ENCODE peak calls at places on chromosome 7, in seven cellular contexts. U is esophagus squamous epithelium, N is tibial nerve, Y is mucosa of descending colon, X is fibroblast of lung, T is neuronal stem cell, Z is K562. W is an unnamed sample. For H3K36me3, the result is how much of the 10 kb centered on the place peaks cover.

GRCh38 chr7:107394301-107394700 is 75.6 kb upstream of the GPR22 start:
- DNase-seq in U (no peak), N (no peak), Y (no peak), X (peak), T (no peak), Z (no peak), W (no peak)

GRCh38 chr7:68888971-68889385 is 709.3 kb upstream of the AUTS2 start:
- DNase-seq in U (no peak), N (no peak), Y (no peak), X (no peak), T (no peak), Z (no peak), W (no peak)

GRCh38 chr7:90594791-90595317 is 1.3 kb upstream of the CDK14 start:
- DNase-seq in U (no peak), N (peak), Y (no peak), X (peak), T (peak), Z (no peak), W (peak)

GRCh38 chr7:13291010-13291409 is 603.6 kb downstream of the ARL4A start:
- DNase-seq in U (no peak), N (no peak), Y (no peak), X (peak), T (no peak), Z (no peak), W (no peak)

GRCh38 chr7:93723424-93724124 is 149.1 kb upstream of the CALCR start:
- DNase-seq in U (no peak), N (no peak), Y (no peak), X (no peak), T (no peak), Z (no peak), W (no peak)

GRCh38 chr7:112449353-112449752 is 907 bp upstream of the IFRD1 start:
- DNase-seq in U (no peak), N (no peak), Y (no peak), X (peak), T (no peak), Z (peak), W (no peak)

GRCh38 chr7:50409856-50410468 is 40.2 kb downstream of the FIGNL1 start:
- DNase-seq in U (no peak), N (no peak), Y (peak), X (no peak), T (no peak), Z (no peak), W (no peak)

GRCh38 chr7:104552102-104552501 is 223.7 kb downstream of the LHFPL3 start:
- DNase-seq in U (no peak), N (peak), Y (no peak), X (peak), T (peak), Z (peak), W (no peak)

GRCh38 chr7:106277976-106278375 is 6.8 kb downstream of the NAMPT start:
- DNase-seq in U (no peak), N (no peak), Y (no peak), X (peak), T (no peak), Z (no peak), W (no peak)

GRCh38 chr7:21318190-21318915 is 109.5 kb upstream of the SP4 start:
- DNase-seq in U (no peak), N (no peak), Y (no peak), X (no peak), T (no peak), Z (no peak), W (peak)

GRCh38 chr7:1028775-1029636 is 15.3 kb upstream of the GPR146 start:
- DNase-seq in U (peak), N (peak), Y (peak), X (peak), T (peak), Z (peak), W (peak)

GRCh38 chr7:76507723-76508406 is 2.5 kb upstream of the UPK3B start:
- DNase-seq in U (no peak), N (no peak), Y (peak), X (no peak), T (no peak), Z (peak), W (no peak)

GRCh38 chr7:41051525-41051924 is 651.4 kb downstream of the INHBA start:
- DNase-seq in U (no peak), N (no peak), Y (no peak), X (peak), T (peak), Z (no peak), W (no peak)

GRCh38 chr7:36967387-36967786 is 243.1 kb upstream of the AOAH start:
- DNase-seq in U (no peak), N (no peak), Y (no peak), X (peak), T (peak), Z (peak), W (peak)

GRCh38 chr7:33392143-33392542 is 262.8 kb downstream of the BBS9 start:
- DNase-seq in U (no peak), N (no peak), Y (no peak), X (no peak), T (no peak), Z (no peak), W (no peak)

GRCh38 chr7:156155988-156156733 is 343.9 kb upstream of the SHH start:
- DNase-seq in U (no peak), N (no peak), Y (no peak), X (no peak), T (no peak), Z (no peak), W (no peak)

GRCh38 chr7:76998263-76998666 is 33.9 kb downstream of the SPDYE17 start:
- DNase-seq in U (no peak), N (no peak), Y (no peak), X (no peak), T (no peak), Z (peak), W (no peak)

GRCh38 chr7:100679129-100679926 is 5.8 kb downstream of the GNB2 start:
- DNase-seq in U (no peak), N (no peak), Y (no peak), X (no peak), T (no peak), Z (no peak), W (no peak)

GRCh38 chr7:100681491-100682227 is 8.1 kb downstream of the GNB2 start:
- DNase-seq in U (no peak), N (no peak), Y (no peak), X (no peak), T (no peak), Z (no peak), W (no peak)

GRCh38 chr7:100680589-100681271 is 7.2 kb downstream of the GNB2 start:
- DNase-seq in U (no peak), N (no peak), Y (peak), X (no peak), T (no peak), Z (no peak), W (no peak)

GRCh38 chr7:100678291-100678984 is 4.9 kb downstream of the GNB2 start:
- DNase-seq in U (no peak), N (no peak), Y (peak), X (no peak), T (no peak), Z (no peak), W (no peak)

GRCh38 chr7:100679927-100680588 is 6.5 kb downstream of the GNB2 start:
- DNase-seq in U (no peak), N (peak), Y (no peak), X (no peak), T (no peak), Z (no peak), W (no peak)
- H3K36me3 ChIP-seq in U (half or more), N (under half), Y (under half), X (under half), T (half or more), Z (half or more), W (half or more)

GRCh38 chr7:74039337-74039736 is 11.4 kb downstream of the ELN start:
- DNase-seq in U (no peak), N (no peak), Y (peak), X (no peak), T (no peak), Z (no peak), W (no peak)
- H3K36me3 ChIP-seq in U (under half), N (under half), Y (under half), X (under half), T (under half), Z (under half), W (under half)

GRCh38 chr7:80890839-80891544 is 27.9 kb downstream of the SEMA3C start:
- DNase-seq in U (no peak), N (no peak), Y (no peak), X (no peak), T (no peak), Z (no peak), W (no peak)
- H3K36me3 ChIP-seq in U (under half), N (under half), Y (under half), X (under half), T (under half), Z (under half), W (under half)

GRCh38 chr7:142348921-142349401 is 91.1 kb upstream of the PRSS58 start:
- DNase-seq in U (no peak), N (no peak), Y (no peak), X (no peak), T (no peak), Z (no peak), W (no peak)

GRCh38 chr7:142348100-142348499 is 90.2 kb upstream of the PRSS58 start:
- DNase-seq in U (no peak), N (no peak), Y (no peak), X (no peak), T (no peak), Z (no peak), W (no peak)

GRCh38 chr7:142347091-142347490 is 89.2 kb upstream of the PRSS58 start:
- DNase-seq in U (no peak), N (no peak), Y (no peak), X (no peak), T (no peak), Z (no peak), W (no peak)

GRCh38 chr7:142349670-142350405 is 92.0 kb upstream of the PRSS58 start:
- DNase-seq in U (no peak), N (no peak), Y (no peak), X (no peak), T (no peak), Z (no peak), W (no peak)

DNA sequence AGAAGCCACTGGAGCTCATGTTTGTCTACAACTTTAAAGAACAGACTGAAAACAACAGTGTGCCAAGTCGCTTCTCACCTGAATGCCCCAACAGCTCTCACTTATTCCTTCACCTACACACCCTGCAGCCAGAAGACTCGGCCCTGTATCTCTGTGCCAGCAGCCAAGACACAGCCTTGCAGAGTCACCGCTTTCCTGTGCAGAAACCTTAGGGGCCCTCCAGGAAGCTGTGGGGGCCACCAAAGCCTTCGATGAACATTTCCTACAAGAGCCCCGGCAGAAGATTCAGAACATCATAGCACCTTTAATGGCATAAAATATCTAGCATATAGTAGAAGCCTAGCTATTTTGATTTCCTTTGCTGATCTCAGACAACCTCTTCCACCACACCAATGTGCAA is 88.0 kb upstream of the PRSS58 start:
- DNase-seq in U (no peak), N (no peak), Y (no peak), X (no peak), T (no peak), Z (no peak), W (no peak)
- H3K36me3 ChIP-seq in U (under half), N (under half), Y (under half), X (under half), T (under half), Z (under half), W (under half)

GRCh38 chr7:30626984-30627383 is 32.3 kb downstream of the GARS1 start:
- DNase-seq in U (no peak), N (no peak), Y (no peak), X (no peak), T (no peak), Z (no peak), W (no peak)
- H3K36me3 ChIP-seq in U (under half), N (under half), Y (under half), X (under half), T (under half), Z (half or more), W (half or more)

GRCh38 chr7:131533566-131534561 is 22.6 kb downstream of the PODXL start:
- DNase-seq in U (no peak), N (no peak), Y (peak), X (no peak), T (no peak), Z (no peak), W (no peak)

GRCh38 chr7:131530137-131530536 is 26.3 kb downstream of the PODXL start:
- DNase-seq in U (no peak), N (no peak), Y (peak), X (no peak), T (no peak), Z (no peak), W (no peak)

GRCh38 chr7:131529617-131530016 is 26.8 kb downstream of the PODXL start:
- DNase-seq in U (no peak), N (no peak), Y (peak), X (no peak), T (no peak), Z (no peak), W (no peak)

GRCh38 chr7:131533151-131533559 is 23.3 kb downstream of the PODXL start:
- DNase-seq in U (no peak), N (no peak), Y (peak), X (no peak), T (no peak), Z (no peak), W (no peak)

DNA sequence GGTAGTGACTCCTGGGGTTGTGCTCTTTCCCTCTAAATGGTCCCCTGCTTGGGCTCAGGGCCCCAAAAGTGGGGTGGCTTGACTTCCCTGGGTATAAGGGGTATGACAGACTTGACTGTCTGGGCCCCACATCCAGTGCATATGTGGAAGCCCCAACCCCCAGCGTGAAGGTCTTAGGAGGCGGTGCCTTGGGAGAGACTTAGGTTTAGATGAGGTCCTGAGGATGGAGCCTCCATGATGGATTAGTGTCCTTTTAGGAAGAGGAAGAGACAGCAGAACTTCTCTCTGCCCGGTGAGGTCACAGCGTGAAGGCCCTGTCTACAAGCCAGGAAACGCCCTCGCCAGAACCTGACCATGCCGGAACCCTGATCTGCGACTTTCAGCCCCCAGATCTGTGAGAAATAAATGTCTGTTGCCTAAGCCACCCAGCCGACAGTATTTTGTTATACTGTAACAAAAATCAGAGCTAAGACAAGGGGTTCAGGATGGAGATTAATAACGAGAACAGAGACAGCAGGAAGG is 23.8 kb downstream of the PODXL start:
- DNase-seq in U (no peak), N (no peak), Y (peak), X (no peak), T (no peak), Z (no peak), W (no peak)
- H3K36me3 ChIP-seq in U (under half), N (under half), Y (under half), X (under half), T (under half), Z (under half), W (under half)

GRCh38 chr7:74230446-74231231 is 20.8 kb downstream of the LAT2 start:
- DNase-seq in U (no peak), N (no peak), Y (no peak), X (no peak), T (no peak), Z (no peak), W (no peak)
- H3K36me3 ChIP-seq in U (under half), N (under half), Y (under half), X (under half), T (under half), Z (half or more), W (half or more)

GRCh38 chr7:100157069-100157333 is 1.5 kb downstream of the TRAPPC14 start:
- DNase-seq in U (no peak), N (no peak), Y (no peak), X (no peak), T (no peak), Z (no peak), W (no peak)
- H3K36me3 ChIP-seq in U (under half), N (under half), Y (under half), X (under half), T (under half), Z (half or more), W (under half)

GRCh38 chr7:66638309-66639099 is 9.8 kb downstream of the KCTD7 start:
- DNase-seq in U (no peak), N (no peak), Y (no peak), X (no peak), T (no peak), Z (no peak), W (no peak)
- H3K36me3 ChIP-seq in U (under half), N (under half), Y (under half), X (under half), T (under half), Z (under half), W (under half)

W was measured in HAP-1.